ENCODE peak calls at places on chromosomes 1 and 21, in eight cellular contexts. I is stimulated activated CD4-positive, alpha-beta T cell treated with anti-CD3 and anti-CD28 coated beads, Interleukin-12 subunit alpha, Interleukin-12 subunit beta, amount 100 ng/mL, for 48 hours; K is D341Med; Q is transverse colon; U is NCI-H1436; Y is tibial nerve; X is activated CD4-positive, alpha-beta T cell treated with anti-CD3 and anti-CD28 coated beads for 36 hours; L is colonic mucosa. B is an unnamed sample.

GRCh38 chr1:217134857-217135568 is 411.8 kb upstream of the ESRRG start:
- DNase-seq in K (peak), Y (no peak), L (no peak), I (no peak), X (no peak), Q (no peak), U (peak), B (no peak)

GRCh38 chr21:46188226-46189212 is 4.3 kb upstream of the SPATC1L start:
- DNase-seq in Q (no peak), X (no peak), U (no peak), I (no peak), Y (no peak), K (peak), L (peak), B (peak)

GRCh38 chr1:177351361-177352108 is 180.8 kb downstream of the BRINP2 start:
- DNase-seq in K (no peak), Q (peak), X (no peak), I (no peak), L (peak), U (no peak), Y (no peak), B (peak)

GRCh38 chr1:8059161-8059622 is 33.1 kb upstream of the ERRFI1 start:
- DNase-seq in U (no peak), K (no peak), Q (no peak), Y (no peak), L (no peak), I (no peak), X (no peak), B (no peak)

GRCh38 chr21:38234395-38235142 is 22.2 kb upstream of the KCNJ15 start:
- DNase-seq in X (no peak), Q (peak), U (no peak), L (peak), I (no peak), K (no peak), Y (no peak), B (no peak)

GRCh38 chr1:200971428-200971903 is 52.0 kb downstream of the KIF21B start:
- DNase-seq in K (no peak), L (no peak), Y (no peak), U (no peak), X (no peak), I (no peak), Q (no peak), B (no peak)

GRCh38 chr1:107976431-107977215 is 11.6 kb upstream of the VAV3 start:
- DNase-seq in Q (no peak), U (no peak), L (no peak), K (no peak), X (peak), Y (no peak), I (no peak), B (no peak)

GRCh38 chr1:184910596-184910995 is 63.7 kb downstream of the NIBAN1 start:
- DNase-seq in Y (peak), L (peak), Q (peak), X (no peak), K (no peak), I (no peak), U (no peak), B (peak)

GRCh38 chr1:115496904-115497527 is 144.8 kb upstream of the VANGL1 start:
- DNase-seq in Y (no peak), X (no peak), I (no peak), K (no peak), L (no peak), Q (no peak), U (no peak), B (no peak)

GRCh38 chr1:243550276-243550675 is 294.4 kb downstream of the SDCCAG8 start:
- DNase-seq in K (no peak), I (no peak), Y (no peak), X (no peak), U (no peak), Q (no peak), L (no peak), B (no peak)

GRCh38 chr1:27005648-27006496 is 6.8 kb downstream of the TENT5B start:
- DNase-seq in Y (no peak), I (no peak), Q (no peak), K (no peak), L (no peak), X (no peak), U (no peak), B (no peak)

GRCh38 chr1:169894424-169895145 is 889 bp upstream of the SCYL3 start:
- DNase-seq in Q (no peak), X (peak), U (no peak), Y (no peak), L (no peak), K (peak), I (no peak), B (no peak)

GRCh38 chr1:207424570-207425131 is 29.5 kb upstream of the CR2 start:
- DNase-seq in X (no peak), L (no peak), Y (no peak), U (no peak), Q (no peak), K (no peak), I (no peak), B (no peak)

GRCh38 chr1:206100226-206100780 is 16.9 kb downstream of the AVPR1B start:
- DNase-seq in K (no peak), Y (no peak), X (no peak), L (no peak), U (no peak), I (no peak), Q (no peak), B (no peak)

GRCh38 chr1:164709541-164710287 is 150.7 kb downstream of the PBX1 start:
- DNase-seq in L (no peak), K (no peak), Q (no peak), U (no peak), Y (no peak), X (no peak), I (no peak), B (no peak)

GRCh38 chr1:17207540-17207939 is 2.6 kb downstream of the PADI1 start:
- DNase-seq in U (no peak), L (no peak), K (no peak), Y (no peak), Q (no peak), I (no peak), X (no peak), B (no peak)

GRCh38 chr1:165443539-165444289 is 1.2 kb downstream of the RXRG start:
- DNase-seq in I (no peak), U (no peak), Q (no peak), Y (no peak), X (peak), K (no peak), L (no peak), B (no peak)

GRCh38 chr1:202745313-202745888 is 35.1 kb upstream of the SYT2 start:
- DNase-seq in I (no peak), L (no peak), Y (no peak), Q (no peak), X (no peak), U (no peak), K (no peak), B (no peak)

GRCh38 chr1:150609726-150610125 is 19.7 kb downstream of the ENSA start:
- DNase-seq in I (no peak), Q (no peak), L (no peak), U (no peak), K (no peak), X (no peak), Y (no peak), B (peak)

GRCh38 chr1:182952677-182953444 is at the start of gene SHCBP1L:
- DNase-seq in Y (no peak), X (no peak), Q (no peak), L (no peak), I (no peak), K (peak), U (no peak), B (no peak)

GRCh38 chr1:178465011-178465410 is 31.8 kb downstream of the CLEC20A start:
- DNase-seq in L (no peak), I (no peak), Y (no peak), X (no peak), Q (no peak), U (no peak), K (no peak), B (no peak)

GRCh38 chr1:21030201-21030600 is 146.5 kb downstream of the EIF4G3 start:
- DNase-seq in Q (no peak), I (no peak), U (no peak), L (no peak), X (no peak), Y (no peak), K (no peak), B (no peak)

GRCh38 chr1:96973605-96974004 is 252.0 kb downstream of the PTBP2 start:
- DNase-seq in Q (no peak), L (no peak), U (no peak), K (no peak), Y (no peak), X (no peak), I (no peak), B (no peak)

GRCh38 chr21:34881894-34882371 is 167.2 kb downstream of the RUNX1 start:
- DNase-seq in L (peak), U (no peak), Y (no peak), X (no peak), K (no peak), Q (no peak), I (no peak), B (no peak)

GRCh38 chr1:118905206-118905605 is 82.9 kb downstream of the TBX15 start:
- DNase-seq in Q (no peak), L (no peak), K (no peak), U (no peak), X (no peak), Y (peak), I (no peak), B (peak)

B was measured in tibial artery.